ENCODE peak calls at places on chromosomes 4 and X, in eight cellular contexts. Q is NCI-H2107, V is ecto neural progenitor cell, F is HTR-8/SVneo, Z is pons, K is HFFc6, H is fibroblast of lung, P is HT1080. N is an unnamed sample.

GRCh38 chrX:150903110-150903508 is 4.6 kb upstream of the CD99L2 start:
- DNase-seq in Q (no peak), H (no peak), K (no peak), V (no peak), Z (no peak), P (no peak), F (no peak), N (no peak)

GRCh38 chrX:10447577-10448214 is 172.7 kb downstream of the MID1 start:
- DNase-seq in F (peak; percentile 27), P (peak; percentile 60), V (no peak), H (peak; percentile 25), K (peak; percentile 12), Q (no peak), Z (no peak), N (no peak)

GRCh38 chr4:40316782-40317635 is 18.1 kb upstream of the CHRNA9 start:
- DNase-seq in Q (no peak), V (peak; percentile 70), K (peak; percentile 90), F (peak; percentile 64), Z (peak; percentile 67), H (peak; percentile 97), P (peak; percentile 93), N (no peak)

GRCh38 chrX:128622296-128622695 is 570.1 kb upstream of the ACTRT1 start:
- DNase-seq in V (no peak), K (no peak), F (no peak), P (no peak), Q (no peak), H (no peak), Z (no peak), N (peak; percentile 12)

GRCh38 chr4:48958582-48958981 is 27.5 kb upstream of the CWH43 start:
- DNase-seq in H (no peak), P (no peak), F (no peak), Z (no peak), V (no peak), K (no peak), Q (no peak), N (no peak)

GRCh38 chr4:7223566-7223965 is 31.2 kb downstream of the SORCS2 start:
- DNase-seq in H (no peak), F (no peak), V (no peak), K (no peak), P (no peak), Q (no peak), Z (no peak), N (no peak)

GRCh38 chr4:6270691-6271121 is 1.1 kb downstream of the WFS1 start:
- DNase-seq in Z (no peak), V (no peak), K (no peak), H (peak; percentile 51), F (peak; percentile 10), Q (no peak), P (no peak), N (no peak)

GRCh38 chr4:52173470-52174055 is 122.5 kb downstream of the SPATA18 start:
- DNase-seq in Z (no peak), P (no peak), V (no peak), K (no peak), H (peak; percentile 50), Q (no peak), F (no peak), N (no peak)